ENCODE peak calls at places on chromosome 18, in eight cellular contexts. Y, A, V, D, B, P, Z and W are unnamed samples.

GRCh38 chr18:58087928-58088722 is 44.1 kb downstream of the NEDD4L start:
- DNase-seq in V (no peak), Z (peak; percentile 36), D (no peak), Y (peak; percentile 99), B (no peak), A (peak; percentile 11), P (no peak), W (no peak)

GRCh38 chr18:50656841-50657470 is 97.1 kb downstream of the MAPK4 start:
- DNase-seq in Z (no peak), Y (no peak), B (no peak), D (no peak), V (no peak), A (no peak), P (no peak), W (no peak)

GRCh38 chr18:60322591-60322990 is 50.0 kb downstream of the MC4R start:
- DNase-seq in V (no peak), Z (no peak), B (no peak), A (peak; percentile 6), P (no peak), Y (peak; percentile 70), D (no peak), W (no peak)

GRCh38 chr18:12652861-12653401 is 5.0 kb downstream of the SPIRE1 start:
- DNase-seq in B (peak; percentile 49), D (peak; percentile 56), Z (no peak), V (no peak), A (peak; percentile 84), P (no peak), Y (peak; percentile 30), W (no peak)

GRCh38 chr18:28478531-28478930 is 301.6 kb upstream of the CDH2 start:
- DNase-seq in A (no peak), Y (no peak), B (no peak), P (no peak), V (no peak), Z (no peak), D (no peak), W (no peak)

GRCh38 chr18:54247488-54248175 is 21.7 kb upstream of the POLI start:
- DNase-seq in B (no peak), P (no peak), V (no peak), A (no peak), Z (peak; percentile 42), D (no peak), Y (no peak), W (peak; percentile 13)

GRCh38 chr18:75074196-75075015 is 134.5 kb downstream of the PTGR3 start:
- DNase-seq in B (no peak), V (no peak), Z (no peak), A (no peak), Y (no peak), D (no peak), P (no peak), W (no peak)

GRCh38 chr18:53467756-53468155 is 756.7 kb downstream of the MBD2 start:
- DNase-seq in D (no peak), Y (no peak), A (no peak), Z (no peak), B (no peak), P (no peak), V (no peak), W (no peak)

GRCh38 chr18:77055429-77056310 is 76.9 kb downstream of the MBP start:
- DNase-seq in B (no peak), A (no peak), Y (no peak), D (no peak), V (no peak), Z (no peak), P (no peak), W (peak; percentile 62)

GRCh38 chr18:77057043-77057442 is 75.5 kb downstream of the MBP start:
- DNase-seq in B (no peak), P (no peak), Z (no peak), Y (no peak), V (no peak), D (no peak), A (peak; percentile 28), W (no peak)

GRCh38 chr18:77059294-77059916 is 73.2 kb downstream of the MBP start:
- DNase-seq in Z (peak; percentile 82), Y (peak; percentile 81), B (peak; percentile 56), V (peak; percentile 72), P (peak; percentile 67), D (peak; percentile 67), A (peak; percentile 78), W (peak; percentile 55)

GRCh38 chr18:77056399-77057015 is 76.1 kb downstream of the MBP start:
- DNase-seq in B (no peak), P (no peak), D (no peak), A (peak; percentile 25), Z (no peak), V (peak; percentile 78), Y (no peak), W (no peak)

DNA sequence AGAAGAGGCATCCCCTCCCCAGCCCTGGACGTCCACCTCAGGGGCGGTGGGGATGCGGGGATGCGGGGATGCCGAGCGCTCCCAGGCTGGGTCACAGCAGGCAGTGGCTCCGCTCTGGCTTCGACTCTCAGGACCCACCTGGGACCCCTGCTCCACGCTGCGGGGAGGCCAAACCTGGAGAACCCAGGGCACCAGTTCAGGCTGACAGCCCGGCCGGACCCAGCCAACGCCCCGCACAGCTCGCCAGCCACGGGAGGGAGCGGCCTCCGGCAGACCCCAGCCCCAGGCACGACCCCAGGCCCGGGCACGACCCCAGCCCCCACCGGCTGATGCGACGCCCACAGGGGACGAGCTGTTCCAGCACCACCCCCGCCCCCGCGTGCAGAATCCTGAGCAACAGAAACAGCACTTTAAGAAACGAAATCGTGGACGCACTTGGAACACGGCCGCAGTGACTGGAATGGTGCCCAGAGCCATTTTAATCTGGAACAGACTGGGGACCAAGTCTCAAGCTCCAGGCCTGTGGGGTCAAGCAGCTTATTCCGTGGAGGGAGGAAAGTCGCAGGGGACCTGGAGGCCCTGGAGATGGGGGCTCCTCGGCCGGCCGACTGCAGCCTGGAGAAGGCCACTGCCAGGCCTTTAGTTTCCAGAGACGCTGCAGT is 74.3 kb downstream of the MBP start:
- DNase-seq in Y (no peak), Z (no peak), D (no peak), V (no peak), A (no peak), B (no peak), P (no peak), W (no peak)
- TF ChIP-seq EZH2phosphoT487 in Y (no peak), Z (no peak), D (no peak), V (no peak), A (no peak), B (no peak), P (no peak), W (no peak)

GRCh38 chr18:36729197-36729596 is 99.6 kb downstream of the TPGS2 start:
- DNase-seq in B (peak; percentile 79), Y (peak; percentile 25), Z (no peak), D (no peak), P (no peak), V (no peak), A (no peak), W (no peak)

GRCh38 chr18:36728345-36728744 is 100.5 kb downstream of the TPGS2 start:
- DNase-seq in Y (no peak), Z (no peak), B (no peak), P (no peak), D (no peak), V (no peak), A (no peak), W (no peak)

GRCh38 chr18:36719630-36720029 is 109.2 kb downstream of the TPGS2 start:
- DNase-seq in Z (no peak), Y (no peak), B (no peak), V (no peak), D (no peak), A (no peak), P (no peak), W (no peak)

GRCh38 chr18:36724591-36725001 is 104.2 kb downstream of the TPGS2 start:
- DNase-seq in Z (no peak), P (no peak), B (no peak), Y (no peak), A (peak; percentile 60), D (no peak), V (no peak), W (no peak)

GRCh38 chr18:36724169-36724568 is 104.6 kb downstream of the TPGS2 start:
- DNase-seq in Z (no peak), B (no peak), V (no peak), D (no peak), P (no peak), Y (no peak), A (no peak), W (no peak)
- H3K9me2 ChIP-seq in Z (no peaks in the 10 kb centered on the region), B (no peaks in the 10 kb centered on the region), V (no peaks in the 10 kb centered on the region), D (no peaks in the 10 kb centered on the region), P (no peaks in the 10 kb centered on the region), Y (no peaks in the 10 kb centered on the region), A (no peaks in the 10 kb centered on the region), W (no peaks in the 10 kb centered on the region)

GRCh38 chr18:35172009-35172408 is 68.8 kb upstream of the ZNF397 start:
- DNase-seq in Z (no peak), B (no peak), P (no peak), Y (no peak), A (no peak), V (no peak), D (no peak), W (no peak)
- H3K27ac ChIP-seq in Z (no peak overlapping the region), B (no peak overlapping the region), P (no peak overlapping the region), Y (no peak overlapping the region), A (no peak overlapping the region), V (peak overlapping the region; percentile 57), D (no peak overlapping the region), W (no peak overlapping the region)

GRCh38 chr18:80145191-80145799 is 36.2 kb downstream of the ADNP2 start:
- DNase-seq in Z (no peak), P (no peak), D (no peak), Y (no peak), A (peak; percentile 29), V (no peak), B (no peak), W (no peak)

GRCh38 chr18:80148316-80149199 is 39.5 kb downstream of the ADNP2 start:
- DNase-seq in P (no peak), Z (no peak), Y (no peak), A (peak; percentile 50), B (no peak), V (no peak), D (no peak), W (no peak)

GRCh38 chr18:80149667-80150066 is 40.6 kb downstream of the ADNP2 start:
- DNase-seq in Y (no peak), B (no peak), Z (no peak), P (no peak), V (no peak), D (no peak), A (no peak), W (no peak)

GRCh38 chr18:80147037-80147417 is 38.0 kb downstream of the ADNP2 start:
- DNase-seq in Y (no peak), Z (no peak), V (no peak), P (no peak), B (no peak), A (peak; percentile 51), D (no peak), W (no peak)

DNA sequence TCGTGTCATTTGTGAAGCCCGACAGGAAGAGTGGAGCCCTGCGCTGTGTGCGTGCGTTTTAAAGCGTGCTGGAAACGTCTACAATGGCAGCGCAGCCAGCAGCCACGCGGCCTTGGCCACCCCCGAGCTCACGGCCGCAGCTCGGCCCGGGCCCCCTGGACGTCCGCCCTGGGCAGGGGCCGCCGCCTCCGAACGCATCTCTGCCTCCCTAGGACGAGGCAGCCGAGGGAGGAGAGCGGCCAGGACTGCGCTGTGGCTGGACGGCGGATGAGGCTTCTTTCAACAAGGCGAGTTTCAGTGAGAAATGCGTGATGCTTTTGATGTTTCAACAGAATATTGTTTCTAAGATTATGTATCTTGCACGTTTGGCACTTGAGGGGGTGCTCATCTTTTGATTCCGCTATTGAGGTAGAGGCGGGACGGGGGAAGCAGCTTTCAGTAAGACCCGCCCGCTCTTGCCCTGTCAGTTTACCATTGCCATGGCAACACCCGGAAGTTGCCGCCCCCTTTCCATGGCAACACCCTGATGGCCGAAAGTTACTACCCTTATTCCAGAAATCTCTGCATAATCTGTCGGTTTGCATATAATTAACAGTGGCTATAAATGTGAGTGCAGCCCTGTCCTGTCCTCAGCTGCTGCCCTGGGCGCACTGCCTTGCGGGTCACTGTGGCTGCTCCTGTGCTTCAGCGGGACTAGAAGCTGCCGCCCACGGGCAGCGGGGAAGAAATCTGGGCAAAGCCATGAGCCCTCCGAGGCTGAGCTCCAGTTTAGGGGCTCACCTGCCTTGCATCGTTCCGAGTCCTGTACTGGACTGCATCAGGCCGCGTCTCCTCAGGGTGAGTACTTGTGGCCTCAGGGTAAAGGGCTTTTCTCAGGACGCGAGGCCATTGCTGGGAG is 38.6 kb downstream of the ADNP2 start:
- DNase-seq in V (no peak), D (peak; percentile 79), B (peak; percentile 83), Z (peak; percentile 84), Y (peak; percentile 66), P (no peak), A (peak; percentile 84), W (peak; percentile 2)
- TF ChIP-seq EZH2phosphoT487 in V (no peak), D (no peak), B (no peak), Z (no peak), Y (no peak), P (no peak), A (no peak), W (no peak)